ENCODE peak calls at places on chromosomes 5 and 9, in seven cellular contexts. M is tibial nerve, S is prostate gland, I is RWPE1, Z is osteocyte, C is progenitor cell of endocrine pancreas, O is AG04450. R is an unnamed sample.

GRCh38 chr5:142073617-142074405 is 34.8 kb upstream of the NDFIP1 start:
- DNase-seq in M (no peak), I (no peak), S (no peak), O (no peak), Z (no peak), C (no peak), R (no peak)

GRCh38 chr9:72925126-72925810 is 27.6 kb downstream of the ALDH1A1 start:
- DNase-seq in M (no peak), I (no peak), C (no peak), O (no peak), Z (no peak), S (no peak), R (no peak)

GRCh38 chr9:95092321-95093072 is 225.0 kb downstream of the FANCC start:
- DNase-seq in I (peak), O (no peak), S (no peak), M (no peak), Z (peak), C (no peak), R (no peak)

GRCh38 chr5:143340891-143341685 is 62.4 kb downstream of the NR3C1 start:
- DNase-seq in M (no peak), I (no peak), S (no peak), Z (no peak), C (no peak), O (no peak), R (no peak)

GRCh38 chr9:33476503-33476902 is 2.8 kb upstream of the NOL6 start:
- DNase-seq in Z (peak), S (no peak), M (no peak), C (no peak), O (no peak), I (no peak), R (no peak)

GRCh38 chr5:88659529-88660325 is 223.3 kb downstream of the MEF2C start:
- DNase-seq in O (no peak), C (no peak), Z (no peak), I (no peak), S (no peak), M (no peak), R (no peak)

GRCh38 chr9:16884952-16885513 is 14.6 kb upstream of the BNC2 start:
- DNase-seq in I (no peak), M (peak), Z (no peak), S (no peak), C (no peak), O (peak), R (no peak)

GRCh38 chr5:104267282-104268015 is 704.9 kb upstream of the NUDT12 start:
- DNase-seq in C (no peak), M (no peak), O (no peak), I (no peak), Z (no peak), S (no peak), R (no peak)

GRCh38 chr9:80188579-80188978 is 616.8 kb downstream of the TLE4 start:
- DNase-seq in M (no peak), S (no peak), Z (no peak), I (no peak), C (no peak), O (no peak), R (no peak)

GRCh38 chr5:129857124-129857523 is 47.1 kb upstream of the CHSY3 start:
- DNase-seq in I (no peak), Z (no peak), S (no peak), M (no peak), O (no peak), C (no peak), R (no peak)

GRCh38 chr9:135332516-135332915 is 147.1 kb upstream of the PPP1R26 start:
- DNase-seq in O (no peak), S (no peak), C (no peak), M (no peak), Z (peak), I (no peak), R (no peak)

GRCh38 chr5:16552666-16553343 is 64.0 kb downstream of the RETREG1 start:
- DNase-seq in C (peak), S (peak), O (no peak), Z (no peak), M (peak), I (peak), R (no peak)

GRCh38 chr9:19629506-19629905 is 159.3 kb downstream of the SLC24A2 start:
- DNase-seq in M (no peak), C (no peak), S (no peak), I (no peak), O (no peak), Z (no peak), R (no peak)
- TF ChIP-seq CTCF in M (no peak), C (peak), S (no peak), I (no peak), O (no peak), Z (no peak), R (no peak)

DNA sequence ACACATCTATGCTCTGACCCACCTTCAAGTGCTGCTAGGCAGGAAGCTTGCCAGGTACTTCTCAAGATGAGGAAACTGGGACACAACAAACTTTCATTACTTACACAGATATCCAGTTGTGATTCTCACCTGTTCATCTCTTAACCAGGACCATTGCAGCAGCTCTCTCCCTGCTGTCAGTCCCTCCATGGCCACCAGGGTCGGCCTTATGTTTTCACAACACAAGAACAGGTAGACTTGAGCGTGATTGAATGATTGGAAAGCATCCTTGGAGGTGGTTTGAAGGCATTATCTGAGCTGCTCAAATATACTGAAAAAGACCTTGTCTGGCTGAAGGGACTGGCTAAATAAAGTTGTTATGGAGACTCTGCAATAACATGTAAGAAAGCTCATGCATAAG is 94.4 kb downstream of the MTREX start:
- DNase-seq in C (no peak), Z (no peak), O (no peak), S (no peak), I (no peak), M (no peak), R (no peak)
- TF ChIP-seq CTCF in C (peak), Z (no peak), O (peak), S (no peak), I (no peak), M (no peak), R (no peak)

DNA sequence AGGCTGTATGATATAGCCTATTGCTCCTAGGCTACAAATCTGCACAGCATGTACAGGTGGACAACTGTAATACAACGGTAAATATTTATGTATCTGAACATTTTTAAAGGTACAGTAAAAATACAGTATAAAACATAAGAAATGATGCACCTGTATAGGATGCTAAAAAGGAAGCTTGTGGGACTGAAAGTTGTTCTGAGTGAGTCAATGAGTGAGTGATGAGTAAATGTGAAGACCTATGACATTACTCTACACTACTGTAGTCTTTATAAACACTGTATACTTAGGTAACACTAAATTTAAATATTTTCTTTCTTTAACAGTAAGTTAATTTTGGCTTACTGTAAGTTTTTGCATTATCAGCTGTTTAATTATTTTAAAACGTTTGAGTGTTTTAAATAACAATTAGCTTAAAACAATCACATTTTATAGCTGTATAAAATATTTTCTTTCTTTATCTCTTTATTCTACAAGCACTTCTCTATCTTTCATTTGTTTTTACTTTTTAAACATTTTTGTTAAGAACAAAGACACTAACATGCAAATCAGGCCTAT is 28.1 kb downstream of the CDH18 start:
- DNase-seq in Z (no peak), I (no peak), C (no peak), S (no peak), O (no peak), M (no peak), R (no peak)
- TF ChIP-seq CTCF in Z (no peak), I (no peak), C (no peak), S (no peak), O (no peak), M (no peak), R (no peak)

GRCh38 chr5:159923008-159923407 is 6.7 kb downstream of the ADRA1B start:
- DNase-seq in S (no peak), O (no peak), M (no peak), C (no peak), Z (no peak), I (no peak), R (no peak)
- TF ChIP-seq CTCF in S (no peak), O (no peak), M (no peak), C (no peak), Z (no peak), I (no peak), R (no peak)

DNA sequence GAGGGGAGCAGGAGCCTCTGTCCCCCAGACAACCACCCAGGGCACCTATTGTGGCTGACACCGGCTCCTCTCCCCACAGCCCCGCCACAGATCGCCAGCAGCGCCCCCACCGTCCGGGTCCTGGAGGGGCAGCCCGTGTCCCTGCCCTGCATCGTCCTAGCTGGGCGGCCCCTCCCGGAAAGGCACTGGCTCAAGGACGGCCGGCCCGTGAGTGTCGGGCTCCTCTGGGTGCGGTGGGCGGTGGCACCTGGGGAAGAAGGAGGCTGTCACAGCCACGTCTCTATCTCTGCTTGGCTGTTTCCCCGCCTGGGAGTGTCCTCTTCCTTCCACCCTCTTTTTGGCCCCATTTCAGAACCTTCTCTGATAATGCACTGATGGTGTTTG is 55.1 kb downstream of the HMCN2 start:
- DNase-seq in S (peak), Z (no peak), I (peak), M (no peak), C (no peak), O (no peak), R (no peak)
- TF ChIP-seq CTCF in S (no peak), Z (no peak), I (peak), M (no peak), C (no peak), O (no peak), R (no peak)

GRCh38 chr9:1051286-1052118 is 1.3 kb downstream of the DMRT2 start:
- DNase-seq in O (no peak), M (peak), Z (no peak), I (no peak), C (peak), S (peak), R (no peak)
- TF ChIP-seq CTCF in O (no peak), M (no peak), Z (peak), I (peak), C (peak), S (no peak), R (peak)

DNA sequence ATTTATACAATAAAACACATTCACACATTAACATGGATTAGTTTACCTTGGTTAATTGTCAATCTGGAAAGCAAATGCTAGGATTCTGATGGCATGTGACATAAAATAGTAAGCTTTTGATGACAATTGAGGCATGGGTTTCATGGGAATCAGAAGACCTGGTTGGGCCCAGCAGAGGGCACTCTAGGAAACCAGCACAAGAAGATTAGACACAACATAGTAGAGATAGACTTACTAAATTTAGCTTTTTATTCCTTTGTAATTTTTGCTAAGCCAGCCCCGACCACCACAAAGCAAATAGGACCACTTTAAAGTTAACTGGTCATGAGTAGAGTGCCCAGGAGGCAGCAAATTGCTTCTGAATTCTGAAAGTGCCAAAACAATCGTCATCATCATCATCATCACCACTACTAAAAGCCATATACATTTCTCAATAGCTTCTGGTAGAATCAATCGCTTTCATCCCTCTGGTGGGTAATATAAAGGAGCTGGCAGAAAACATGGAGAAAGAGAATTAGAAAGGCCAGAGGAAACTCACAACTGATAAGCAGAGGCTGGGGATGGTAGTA is 163.2 kb downstream of the ARRDC3 start:
- DNase-seq in M (no peak), C (no peak), S (no peak), Z (no peak), O (no peak), I (no peak), R (no peak)
- TF ChIP-seq CTCF in M (no peak), C (peak), S (no peak), Z (peak), O (peak), I (no peak), R (peak)